ENCODE peak calls at places on chromosomes 1 and 21, in nine cellular contexts. One of them, this sample, is unnamed.
A peak's percentile ranks its signal among the peaks of the same experiment; 100 is the strongest.

GRCh38 chr1:9629445-9630201 is 21.9 kb upstream of the PIK3CD start:
- DNase-seq in fibroblast of the aortic adventitia: no peak
- DNase-seq in Kasumi-1: peak; percentile 93
- DNase-seq in endothelial cell: no peak
- DNase-seq in stimulated activated CD8-positive, alpha-beta memory T cell treated with anti-CD3 and anti-CD28 coated beads, Interleukin-2, amount 100 ng/mL, for 48 hours: peak; percentile 75
- DNase-seq in Right ventricle myocardium superior: peak; percentile 81
- DNase-seq in bronchial epithelial cell: no peak
- DNase-seq in NCI-H748 treated with DMSO at 0.1 percent for 48 hours: no peak
- DNase-seq in mammary epithelial cell: no peak
- DNase-seq in this sample: no peak

GRCh38 chr1:15657026-15657425 is 27.1 kb upstream of the PLEKHM2 start:
- DNase-seq in endothelial cell: no peak
- DNase-seq in mammary epithelial cell: no peak
- DNase-seq in NCI-H748 treated with DMSO at 0.1 percent for 48 hours: no peak
- DNase-seq in bronchial epithelial cell: no peak
- DNase-seq in fibroblast of the aortic adventitia: no peak
- DNase-seq in Right ventricle myocardium superior: no peak
- DNase-seq in stimulated activated CD8-positive, alpha-beta memory T cell treated with anti-CD3 and anti-CD28 coated beads, Interleukin-2, amount 100 ng/mL, for 48 hours: no peak
- DNase-seq in Kasumi-1: no peak
- DNase-seq in this sample: no peak

GRCh38 chr1:198669023-198669698 is 30.3 kb downstream of the PTPRC start:
- DNase-seq in Right ventricle myocardium superior: no peak
- DNase-seq in endothelial cell: no peak
- DNase-seq in fibroblast of the aortic adventitia: peak; percentile 88
- DNase-seq in bronchial epithelial cell: peak; percentile 95
- DNase-seq in NCI-H748 treated with DMSO at 0.1 percent for 48 hours: no peak
- DNase-seq in stimulated activated CD8-positive, alpha-beta memory T cell treated with anti-CD3 and anti-CD28 coated beads, Interleukin-2, amount 100 ng/mL, for 48 hours: no peak
- DNase-seq in Kasumi-1: peak; percentile 6
- DNase-seq in mammary epithelial cell: peak; percentile 91
- DNase-seq in this sample: peak; percentile 92

GRCh38 chr1:183911285-183911684 is 106.4 kb downstream of the RGL1 start:
- DNase-seq in fibroblast of the aortic adventitia: no peak
- DNase-seq in NCI-H748 treated with DMSO at 0.1 percent for 48 hours: no peak
- DNase-seq in stimulated activated CD8-positive, alpha-beta memory T cell treated with anti-CD3 and anti-CD28 coated beads, Interleukin-2, amount 100 ng/mL, for 48 hours: no peak
- DNase-seq in endothelial cell: no peak
- DNase-seq in bronchial epithelial cell: no peak
- DNase-seq in Right ventricle myocardium superior: no peak
- DNase-seq in Kasumi-1: peak; percentile 76
- DNase-seq in mammary epithelial cell: no peak
- DNase-seq in this sample: no peak

GRCh38 chr21:41548781-41549180 is 40.8 kb upstream of the TMPRSS2 start:
- DNase-seq in mammary epithelial cell: no peak
- DNase-seq in Kasumi-1: no peak
- DNase-seq in NCI-H748 treated with DMSO at 0.1 percent for 48 hours: no peak
- DNase-seq in stimulated activated CD8-positive, alpha-beta memory T cell treated with anti-CD3 and anti-CD28 coated beads, Interleukin-2, amount 100 ng/mL, for 48 hours: no peak
- DNase-seq in endothelial cell: no peak
- DNase-seq in Right ventricle myocardium superior: no peak
- DNase-seq in bronchial epithelial cell: no peak
- DNase-seq in fibroblast of the aortic adventitia: no peak
- DNase-seq in this sample: no peak

GRCh38 chr1:22930235-22930912 is 42.3 kb downstream of the LACTBL1 start:
- DNase-seq in endothelial cell: peak; percentile 86
- DNase-seq in Right ventricle myocardium superior: peak; percentile 56
- DNase-seq in NCI-H748 treated with DMSO at 0.1 percent for 48 hours: peak; percentile 1
- DNase-seq in stimulated activated CD8-positive, alpha-beta memory T cell treated with anti-CD3 and anti-CD28 coated beads, Interleukin-2, amount 100 ng/mL, for 48 hours: peak; percentile 20
- DNase-seq in mammary epithelial cell: peak; percentile 16
- DNase-seq in Kasumi-1: peak; percentile 48
- DNase-seq in bronchial epithelial cell: peak; percentile 10
- DNase-seq in fibroblast of the aortic adventitia: peak; percentile 34
- DNase-seq in this sample: peak; percentile 68

GRCh38 chr1:17885663-17886062 is 130.5 kb downstream of the ACTL8 start:
- DNase-seq in fibroblast of the aortic adventitia: no peak
- DNase-seq in NCI-H748 treated with DMSO at 0.1 percent for 48 hours: no peak
- DNase-seq in stimulated activated CD8-positive, alpha-beta memory T cell treated with anti-CD3 and anti-CD28 coated beads, Interleukin-2, amount 100 ng/mL, for 48 hours: no peak
- DNase-seq in mammary epithelial cell: no peak
- DNase-seq in Kasumi-1: no peak
- DNase-seq in Right ventricle myocardium superior: no peak
- DNase-seq in endothelial cell: no peak
- DNase-seq in bronchial epithelial cell: no peak
- DNase-seq in this sample: no peak

GRCh38 chr1:34825455-34826081 is 32.8 kb downstream of the GJA4 start:
- DNase-seq in stimulated activated CD8-positive, alpha-beta memory T cell treated with anti-CD3 and anti-CD28 coated beads, Interleukin-2, amount 100 ng/mL, for 48 hours: no peak
- DNase-seq in endothelial cell: peak; percentile 51
- DNase-seq in Right ventricle myocardium superior: peak; percentile 50
- DNase-seq in bronchial epithelial cell: peak; percentile 8
- DNase-seq in NCI-H748 treated with DMSO at 0.1 percent for 48 hours: no peak
- DNase-seq in Kasumi-1: no peak
- DNase-seq in mammary epithelial cell: no peak
- DNase-seq in fibroblast of the aortic adventitia: no peak
- DNase-seq in this sample: no peak

GRCh38 chr1:116374340-116375164 is 1.5 kb downstream of the ATP1A1 start:
- DNase-seq in endothelial cell: peak; percentile 21
- DNase-seq in bronchial epithelial cell: no peak
- DNase-seq in fibroblast of the aortic adventitia: no peak
- DNase-seq in NCI-H748 treated with DMSO at 0.1 percent for 48 hours: no peak
- DNase-seq in Right ventricle myocardium superior: peak; percentile 33
- DNase-seq in mammary epithelial cell: peak; percentile 17
- DNase-seq in stimulated activated CD8-positive, alpha-beta memory T cell treated with anti-CD3 and anti-CD28 coated beads, Interleukin-2, amount 100 ng/mL, for 48 hours: no peak
- DNase-seq in Kasumi-1: no peak
- DNase-seq in this sample: no peak

GRCh38 chr1:27505420-27505680 is 15.4 kb upstream of the WASF2 start:
- DNase-seq in NCI-H748 treated with DMSO at 0.1 percent for 48 hours: no peak
- DNase-seq in stimulated activated CD8-positive, alpha-beta memory T cell treated with anti-CD3 and anti-CD28 coated beads, Interleukin-2, amount 100 ng/mL, for 48 hours: no peak
- DNase-seq in Right ventricle myocardium superior: no peak
- DNase-seq in endothelial cell: no peak
- DNase-seq in bronchial epithelial cell: no peak
- DNase-seq in mammary epithelial cell: no peak
- DNase-seq in fibroblast of the aortic adventitia: no peak
- DNase-seq in Kasumi-1: no peak
- DNase-seq in this sample: no peak

GRCh38 chr1:7580923-7581753 is 190.0 kb upstream of the VAMP3 start:
- DNase-seq in bronchial epithelial cell: no peak
- DNase-seq in mammary epithelial cell: no peak
- DNase-seq in Right ventricle myocardium superior: peak; percentile 13
- DNase-seq in endothelial cell: no peak
- DNase-seq in stimulated activated CD8-positive, alpha-beta memory T cell treated with anti-CD3 and anti-CD28 coated beads, Interleukin-2, amount 100 ng/mL, for 48 hours: no peak
- DNase-seq in Kasumi-1: no peak
- DNase-seq in NCI-H748 treated with DMSO at 0.1 percent for 48 hours: no peak
- DNase-seq in fibroblast of the aortic adventitia: peak; percentile 22
- DNase-seq in this sample: no peak

GRCh38 chr1:198520524-198521254 is 19.8 kb downstream of the ATP6V1G3 start:
- DNase-seq in fibroblast of the aortic adventitia: no peak
- DNase-seq in Kasumi-1: no peak
- DNase-seq in stimulated activated CD8-positive, alpha-beta memory T cell treated with anti-CD3 and anti-CD28 coated beads, Interleukin-2, amount 100 ng/mL, for 48 hours: no peak
- DNase-seq in NCI-H748 treated with DMSO at 0.1 percent for 48 hours: no peak
- DNase-seq in Right ventricle myocardium superior: no peak
- DNase-seq in endothelial cell: no peak
- DNase-seq in mammary epithelial cell: no peak
- DNase-seq in bronchial epithelial cell: peak; percentile 73
- DNase-seq in this sample: peak; percentile 32

GRCh38 chr21:34911360-34911759 is 137.7 kb downstream of the RUNX1 start:
- DNase-seq in bronchial epithelial cell: no peak
- DNase-seq in endothelial cell: no peak
- DNase-seq in Right ventricle myocardium superior: peak; percentile 43
- DNase-seq in NCI-H748 treated with DMSO at 0.1 percent for 48 hours: no peak
- DNase-seq in fibroblast of the aortic adventitia: no peak
- DNase-seq in Kasumi-1: peak; percentile 95
- DNase-seq in mammary epithelial cell: no peak
- DNase-seq in stimulated activated CD8-positive, alpha-beta memory T cell treated with anti-CD3 and anti-CD28 coated beads, Interleukin-2, amount 100 ng/mL, for 48 hours: no peak
- DNase-seq in this sample: no peak

GRCh38 chr1:116693759-116694482 is 26.4 kb upstream of the IGSF3 start:
- DNase-seq in mammary epithelial cell: peak; percentile 99
- DNase-seq in Right ventricle myocardium superior: peak; percentile 45
- DNase-seq in fibroblast of the aortic adventitia: peak; percentile 71
- DNase-seq in endothelial cell: no peak
- DNase-seq in bronchial epithelial cell: peak; percentile 98
- DNase-seq in Kasumi-1: no peak
- DNase-seq in NCI-H748 treated with DMSO at 0.1 percent for 48 hours: no peak
- DNase-seq in stimulated activated CD8-positive, alpha-beta memory T cell treated with anti-CD3 and anti-CD28 coated beads, Interleukin-2, amount 100 ng/mL, for 48 hours: no peak
- DNase-seq in this sample: peak; percentile 98

GRCh38 chr1:198651685-198652400 is 13.0 kb downstream of the PTPRC start:
- DNase-seq in endothelial cell: no peak
- DNase-seq in mammary epithelial cell: no peak
- DNase-seq in NCI-H748 treated with DMSO at 0.1 percent for 48 hours: no peak
- DNase-seq in Kasumi-1: peak; percentile 16
- DNase-seq in stimulated activated CD8-positive, alpha-beta memory T cell treated with anti-CD3 and anti-CD28 coated beads, Interleukin-2, amount 100 ng/mL, for 48 hours: no peak
- DNase-seq in fibroblast of the aortic adventitia: no peak
- DNase-seq in Right ventricle myocardium superior: no peak
- DNase-seq in bronchial epithelial cell: no peak
- DNase-seq in this sample: no peak

GRCh38 chr1:59879556-59879955 is 47.0 kb downstream of the CYP2J2 start:
- DNase-seq in NCI-H748 treated with DMSO at 0.1 percent for 48 hours: peak; percentile 39
- DNase-seq in mammary epithelial cell: peak; percentile 57
- DNase-seq in fibroblast of the aortic adventitia: peak; percentile 76
- DNase-seq in stimulated activated CD8-positive, alpha-beta memory T cell treated with anti-CD3 and anti-CD28 coated beads, Interleukin-2, amount 100 ng/mL, for 48 hours: peak; percentile 12
- DNase-seq in bronchial epithelial cell: peak; percentile 77
- DNase-seq in Right ventricle myocardium superior: peak; percentile 57
- DNase-seq in endothelial cell: peak; percentile 81
- DNase-seq in Kasumi-1: no peak
- DNase-seq in this sample: peak; percentile 71

GRCh38 chr1:8604041-8604942 is 213.1 kb downstream of the RERE start:
- DNase-seq in Kasumi-1: no peak
- DNase-seq in Right ventricle myocardium superior: no peak
- DNase-seq in mammary epithelial cell: no peak
- DNase-seq in endothelial cell: no peak
- DNase-seq in stimulated activated CD8-positive, alpha-beta memory T cell treated with anti-CD3 and anti-CD28 coated beads, Interleukin-2, amount 100 ng/mL, for 48 hours: peak; percentile 7
- DNase-seq in NCI-H748 treated with DMSO at 0.1 percent for 48 hours: no peak
- DNase-seq in bronchial epithelial cell: no peak
- DNase-seq in fibroblast of the aortic adventitia: no peak
- DNase-seq in this sample: no peak

GRCh38 chr1:2636733-2637132 is 3.9 kb upstream of the MMEL1 start:
- DNase-seq in NCI-H748 treated with DMSO at 0.1 percent for 48 hours: no peak
- DNase-seq in Kasumi-1: no peak
- DNase-seq in stimulated activated CD8-positive, alpha-beta memory T cell treated with anti-CD3 and anti-CD28 coated beads, Interleukin-2, amount 100 ng/mL, for 48 hours: no peak
- DNase-seq in Right ventricle myocardium superior: no peak
- DNase-seq in fibroblast of the aortic adventitia: no peak
- DNase-seq in mammary epithelial cell: peak; percentile 54
- DNase-seq in bronchial epithelial cell: peak; percentile 62
- DNase-seq in endothelial cell: no peak
- DNase-seq in this sample: peak; percentile 44

GRCh38 chr21:41684381-41685245 is 82.2 kb downstream of the RIPK4 start:
- DNase-seq in NCI-H748 treated with DMSO at 0.1 percent for 48 hours: no peak
- DNase-seq in Right ventricle myocardium superior: no peak
- DNase-seq in stimulated activated CD8-positive, alpha-beta memory T cell treated with anti-CD3 and anti-CD28 coated beads, Interleukin-2, amount 100 ng/mL, for 48 hours: no peak
- DNase-seq in bronchial epithelial cell: peak; percentile 80
- DNase-seq in fibroblast of the aortic adventitia: peak; percentile 75
- DNase-seq in Kasumi-1: no peak
- DNase-seq in mammary epithelial cell: peak; percentile 72
- DNase-seq in endothelial cell: no peak
- DNase-seq in this sample: peak; percentile 72

GRCh38 chr1:93374334-93375106 is 28.8 kb downstream of the DR1 start:
- DNase-seq in fibroblast of the aortic adventitia: no peak
- DNase-seq in mammary epithelial cell: no peak
- DNase-seq in Right ventricle myocardium superior: peak; percentile 41
- DNase-seq in stimulated activated CD8-positive, alpha-beta memory T cell treated with anti-CD3 and anti-CD28 coated beads, Interleukin-2, amount 100 ng/mL, for 48 hours: no peak
- DNase-seq in bronchial epithelial cell: no peak
- DNase-seq in NCI-H748 treated with DMSO at 0.1 percent for 48 hours: no peak
- DNase-seq in endothelial cell: no peak
- DNase-seq in Kasumi-1: no peak
- DNase-seq in this sample: no peak

This sample was measured in MCF 10A.